ENCODE peak calls at places on chromosomes 7 and 10, in ten cellular contexts. B is choroid plexus epithelial cell, H is hepatocyte, E is upper lobe of right lung, R is OCI-LY7, N is HFF-Myc, U is astrocyte, Z is fibroblast of the aortic adventitia, F is K562, K is GM10248. M is an unnamed sample.

GRCh38 chr7:129122086-129122750 is 22.3 kb upstream of the TSPAN33 start:
- DNase-seq in H (no peak), N (no peak), U (no peak), K (peak), Z (no peak), R (no peak), F (no peak), E (no peak), B (peak), M (no peak)

GRCh38 chr10:88165849-88166271 is 302.4 kb downstream of the PTEN start:
- DNase-seq in H (no peak), F (no peak), B (peak), N (peak), Z (peak), R (no peak), E (no peak), U (peak), K (no peak), M (no peak)

GRCh38 chr7:148238926-148239325 is 351.6 kb upstream of the C7orf33 start:
- DNase-seq in B (no peak), F (no peak), R (no peak), N (no peak), Z (no peak), E (no peak), H (peak), U (no peak), K (no peak), M (no peak)

GRCh38 chr10:43214071-43214955 is 52.6 kb downstream of the RASGEF1A start:
- DNase-seq in Z (peak), F (no peak), E (no peak), H (no peak), B (peak), N (no peak), R (no peak), K (no peak), U (peak), M (no peak)

GRCh38 chr7:36604801-36605200 is 119.5 kb downstream of the AOAH start:
- DNase-seq in H (peak), R (no peak), U (peak), K (no peak), E (no peak), N (no peak), B (no peak), Z (no peak), F (no peak), M (no peak)

GRCh38 chr10:63977329-63977923 is 456.2 kb downstream of the REEP3 start:
- DNase-seq in U (peak), E (no peak), R (peak), F (peak), K (peak), N (no peak), B (peak), Z (peak), H (peak), M (peak)

GRCh38 chr10:103181244-103181643 is 11.8 kb downstream of the NT5C2 start:
- DNase-seq in N (no peak), R (peak), U (no peak), Z (no peak), B (peak), H (no peak), K (peak), F (no peak), E (no peak), M (peak)

GRCh38 chr10:14649739-14650138 is 125.0 kb downstream of the FAM107B start:
- DNase-seq in F (no peak), Z (no peak), E (no peak), N (no peak), U (no peak), H (no peak), R (no peak), B (no peak), K (no peak), M (no peak)

GRCh38 chr10:120586471-120586872 is 129.4 kb downstream of the PLPP4 start:
- DNase-seq in E (no peak), N (no peak), H (no peak), K (no peak), U (peak), F (no peak), B (peak), R (no peak), Z (peak), M (no peak)

GRCh38 chr10:42975558-42976352 is 101.1 kb upstream of the RET start:
- DNase-seq in F (peak), K (no peak), N (no peak), U (no peak), R (peak), E (no peak), Z (no peak), H (no peak), B (no peak), M (no peak)

GRCh38 chr7:158098125-158099030 is 489.2 kb downstream of the PTPRN2 start:
- DNase-seq in K (no peak), Z (no peak), H (no peak), E (peak), F (no peak), N (no peak), B (no peak), R (no peak), U (no peak), M (no peak)

GRCh38 chr7:30264052-30264451 is 20.3 kb upstream of the ZNRF2 start:
- DNase-seq in H (no peak), R (no peak), N (no peak), E (no peak), F (no peak), Z (no peak), K (no peak), U (no peak), B (no peak), M (no peak)

GRCh38 chr7:127557803-127558202 is 27.6 kb downstream of the GCC1 start:
- DNase-seq in E (no peak), N (no peak), U (no peak), K (no peak), H (no peak), R (no peak), Z (peak), B (peak), F (no peak), M (no peak)

GRCh38 chr10:69800109-69800508 is 1.6 kb upstream of the COL13A1 start:
- DNase-seq in F (peak), Z (peak), R (peak), U (peak), N (peak), B (peak), E (no peak), H (peak), K (no peak), M (peak)

GRCh38 chr10:90745565-90745964 is 112.3 kb downstream of the HTR7 start:
- DNase-seq in U (no peak), N (no peak), B (peak), R (no peak), Z (no peak), E (no peak), H (no peak), K (no peak), F (no peak), M (no peak)

GRCh38 chr7:132024290-132024689 is 467.9 kb upstream of the PODXL start:
- DNase-seq in U (no peak), H (no peak), N (no peak), F (no peak), Z (no peak), R (no peak), E (no peak), K (no peak), B (no peak), M (no peak)

GRCh38 chr7:92293887-92294616 is 48.3 kb downstream of the ANKIB1 start:
- DNase-seq in R (no peak), H (no peak), F (no peak), N (no peak), E (no peak), K (no peak), B (peak), Z (peak), U (no peak), M (no peak)

GRCh38 chr7:80681272-80681885 is 42.9 kb downstream of the CD36 start:
- DNase-seq in F (peak), K (peak), U (no peak), E (no peak), B (peak), R (no peak), H (peak), N (peak), Z (peak), M (no peak)

GRCh38 chr10:30977385-30977784 is 54.3 kb downstream of the ZNF438 start:
- DNase-seq in F (no peak), U (no peak), R (no peak), N (no peak), K (no peak), B (no peak), Z (no peak), E (no peak), H (no peak), M (no peak)

GRCh38 chr7:81280531-81280930 is 361.7 kb upstream of the SEMA3C start:
- DNase-seq in K (no peak), B (no peak), H (no peak), N (no peak), E (no peak), Z (no peak), U (no peak), R (no peak), F (no peak), M (no peak)

GRCh38 chr10:113524120-113524519 is 28.7 kb upstream of the HABP2 start:
- DNase-seq in Z (no peak), N (no peak), B (no peak), U (no peak), K (no peak), R (no peak), F (peak), H (no peak), E (no peak), M (no peak)

GRCh38 chr10:8331896-8332729 is 277.6 kb downstream of the GATA3 start:
- DNase-seq in R (no peak), E (peak), H (peak), Z (peak), K (peak), N (peak), F (no peak), U (peak), B (peak), M (peak)

GRCh38 chr7:24609059-24609458 is 35.8 kb downstream of the PALS2 start:
- DNase-seq in N (no peak), F (no peak), E (no peak), K (no peak), Z (no peak), B (no peak), R (no peak), H (no peak), U (peak), M (no peak)

GRCh38 chr10:123584419-123584775 is 81.8 kb upstream of the GPR26 start:
- DNase-seq in H (no peak), U (no peak), E (no peak), R (no peak), F (no peak), K (no peak), B (no peak), N (no peak), Z (no peak), M (no peak)

GRCh38 chr10:123585477-123586445 is 80.4 kb upstream of the GPR26 start:
- DNase-seq in N (no peak), U (no peak), F (no peak), H (no peak), Z (no peak), R (no peak), B (no peak), K (no peak), E (no peak), M (no peak)

GRCh38 chr10:123582084-123582989 is 83.8 kb upstream of the GPR26 start:
- DNase-seq in Z (peak), B (peak), H (peak), F (peak), E (peak), K (peak), U (peak), R (peak), N (peak), M (peak)

GRCh38 chr10:123581656-123582055 is 84.5 kb upstream of the GPR26 start:
- DNase-seq in K (no peak), N (no peak), B (no peak), F (no peak), H (no peak), U (no peak), E (no peak), R (no peak), Z (no peak), M (no peak)

GRCh38 chr10:123583639-123584418 is 82.3 kb upstream of the GPR26 start:
- DNase-seq in E (peak), F (peak), B (peak), N (peak), Z (peak), U (peak), R (no peak), H (peak), K (peak), M (no peak)
- TF ChIP-seq CTCF in E (peak), F (peak), B (peak), N (peak), Z (peak), U (peak), R (no peak), H (peak), K (peak), M (peak)

GRCh38 chr7:155414508-155414907 is 43.4 kb upstream of the EN2 start:
- DNase-seq in K (no peak), Z (no peak), U (no peak), R (peak), F (peak), E (no peak), B (no peak), H (no peak), N (no peak), M (no peak)
- TF ChIP-seq CTCF in K (no peak), Z (no peak), U (no peak), R (no peak), F (no peak), E (no peak), B (no peak), H (no peak), N (no peak), M (no peak)

GRCh38 chr10:11594589-11595394 is 16.7 kb downstream of the USP6NL start:
- DNase-seq in R (peak), H (no peak), E (no peak), Z (no peak), B (no peak), N (no peak), U (no peak), F (no peak), K (no peak), M (no peak)

GRCh38 chr10:11597470-11597869 is 14.0 kb downstream of the USP6NL start:
- DNase-seq in E (no peak), R (no peak), U (no peak), Z (no peak), K (no peak), F (no peak), H (no peak), N (no peak), B (no peak), M (no peak)

GRCh38 chr10:11595395-11595692 is 16.1 kb downstream of the USP6NL start:
- DNase-seq in U (peak), N (no peak), F (no peak), R (no peak), K (no peak), H (no peak), B (peak), E (no peak), Z (peak), M (no peak)

GRCh38 chr10:11589738-11590137 is 21.7 kb downstream of the USP6NL start:
- DNase-seq in F (no peak), R (no peak), K (no peak), B (no peak), E (no peak), N (no peak), Z (no peak), H (no peak), U (no peak), M (no peak)

GRCh38 chr10:11593612-11594011 is 17.8 kb downstream of the USP6NL start:
- DNase-seq in F (no peak), U (no peak), Z (no peak), N (no peak), B (no peak), R (no peak), E (no peak), H (no peak), K (no peak), M (no peak)
- TF ChIP-seq CTCF in F (no peak), U (no peak), Z (no peak), N (no peak), B (no peak), R (no peak), E (no peak), H (no peak), K (no peak), M (no peak)

DNA sequence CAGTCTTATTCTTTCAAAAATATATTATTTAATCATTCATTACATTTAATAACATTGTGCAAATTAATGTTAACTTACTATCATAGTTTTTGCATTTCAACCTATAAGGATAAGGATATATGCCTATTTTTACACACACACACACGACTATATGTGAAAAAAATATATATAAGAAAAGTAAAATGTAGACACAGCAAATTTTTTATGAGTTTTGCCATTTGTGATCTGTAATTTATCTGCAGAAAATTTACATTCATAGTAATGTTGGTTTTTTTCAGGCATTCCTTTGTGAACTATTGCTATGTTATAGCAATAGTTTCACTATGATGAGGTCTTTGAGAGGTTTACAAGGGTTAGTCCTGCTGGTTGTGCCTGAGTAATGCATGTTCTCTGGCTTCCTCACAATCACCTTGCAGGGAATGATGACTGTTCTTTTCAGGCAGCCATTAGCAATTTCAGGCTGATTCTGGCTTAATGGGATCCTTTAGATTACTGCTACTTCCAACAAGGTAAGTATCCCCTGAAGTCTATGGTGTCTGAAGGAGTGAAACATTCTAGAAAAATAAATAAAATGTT is 183.7 kb upstream of the CDK1 start:
- DNase-seq in B (peak), N (no peak), E (no peak), Z (peak), R (no peak), K (no peak), F (no peak), H (no peak), U (peak), M (no peak)
- TF ChIP-seq CTCF in B (peak), N (no peak), E (no peak), Z (peak), R (no peak), K (no peak), F (no peak), H (no peak), U (peak), M (no peak)

GRCh38 chr10:101875068-101875688 is 31.6 kb upstream of the KCNIP2 start:
- DNase-seq in R (no peak), H (no peak), E (no peak), N (no peak), K (no peak), U (no peak), B (no peak), F (no peak), Z (no peak), M (peak)

GRCh38 chr10:101881036-101881774 is 37.6 kb upstream of the KCNIP2 start:
- DNase-seq in E (no peak), B (no peak), F (no peak), K (no peak), N (no peak), U (no peak), H (no peak), R (no peak), Z (no peak), M (no peak)

GRCh38 chr10:101878869-101879268 is 35.3 kb upstream of the KCNIP2 start:
- DNase-seq in U (no peak), B (no peak), E (no peak), R (no peak), Z (no peak), H (no peak), K (no peak), N (no peak), F (no peak), M (no peak)

GRCh38 chr10:101880190-101880573 is 36.6 kb upstream of the KCNIP2 start:
- DNase-seq in N (no peak), U (no peak), H (no peak), Z (no peak), E (no peak), F (no peak), B (no peak), K (no peak), R (no peak), M (no peak)

GRCh38 chr10:101879456-101880189 is 36.0 kb upstream of the KCNIP2 start:
- DNase-seq in U (peak), E (no peak), N (no peak), B (peak), Z (peak), F (no peak), H (no peak), R (no peak), K (no peak), M (no peak)
- TF ChIP-seq CTCF in U (no peak), E (no peak), N (no peak), B (no peak), Z (no peak), F (no peak), H (no peak), R (no peak), K (no peak), M (no peak)

GRCh38 chr7:110841840-110842579 is 248.9 kb upstream of the LRRN3 start:
- DNase-seq in F (no peak), H (no peak), N (no peak), U (no peak), E (no peak), B (no peak), R (no peak), K (no peak), Z (no peak), M (no peak)

GRCh38 chr7:110839866-110840265 is 251.1 kb upstream of the LRRN3 start:
- DNase-seq in B (peak), K (no peak), R (no peak), Z (peak), N (peak), F (peak), H (peak), U (peak), E (no peak), M (peak)

GRCh38 chr7:110842796-110843195 is 248.1 kb upstream of the LRRN3 start:
- DNase-seq in R (no peak), H (no peak), F (no peak), N (no peak), K (no peak), U (no peak), B (no peak), Z (no peak), E (no peak), M (no peak)
- TF ChIP-seq CTCF in R (no peak), H (no peak), F (no peak), N (no peak), K (no peak), U (no peak), B (no peak), Z (no peak), E (no peak), M (no peak)